ENCODE peak calls at places on chromosomes 1 and 21, in four cellular contexts. X, E, C and A are unnamed samples.

GRCh38 chr1:45340816-45341215 is 576 bp upstream of the MUTYH start:
- DNase-seq in X (peak; percentile 17), E (no peak), C (peak; percentile 43), A (peak; percentile 38)

GRCh38 chr1:41351262-41352151 is 9.7 kb upstream of the FOXO6 start:
- DNase-seq in X (no peak), E (no peak), C (no peak), A (no peak)

GRCh38 chr1:176717052-176717754 is 254.2 kb downstream of the PAPPA2 start:
- DNase-seq in X (no peak), E (no peak), C (no peak), A (no peak)

GRCh38 chr1:237111807-237112206 is 69.8 kb downstream of the RYR2 start:
- DNase-seq in X (no peak), E (no peak), C (no peak), A (peak; percentile 46)

GRCh38 chr1:198122693-198123092 is 34.1 kb upstream of the NEK7 start:
- DNase-seq in X (peak; percentile 43), E (no peak), C (no peak), A (no peak)

GRCh38 chr21:34029724-34030528 is 43.5 kb upstream of the MRPS6 start:
- DNase-seq in X (peak; percentile 92), E (no peak), C (peak; percentile 64), A (peak; percentile 67)

GRCh38 chr1:160709715-160710114 is 1.9 kb downstream of the CD48 start:
- DNase-seq in X (no peak), E (no peak), C (no peak), A (no peak)

GRCh38 chr1:34740161-34740875 is 14.5 kb upstream of the GJB5 start:
- DNase-seq in X (peak; percentile 22), E (no peak), C (no peak), A (peak; percentile 82)

GRCh38 chr1:155974208-155975165 is 3.9 kb downstream of the ARHGEF2 start:
- DNase-seq in X (no peak), E (no peak), C (no peak), A (peak; percentile 63)

GRCh38 chr21:37098756-37099155 is 25.7 kb downstream of the TTC3 start:
- DNase-seq in X (no peak), E (no peak), C (no peak), A (no peak)

GRCh38 chr1:11746795-11747487 is 11.0 kb downstream of the AGTRAP start:
- DNase-seq in X (no peak), E (no peak), C (no peak), A (peak; percentile 48)

GRCh38 chr1:3423896-3424610 is 30.4 kb upstream of the ARHGEF16 start:
- DNase-seq in X (no peak), E (no peak), C (no peak), A (no peak)

GRCh38 chr1:159880435-159880834 is 18.0 kb upstream of the VSIG8 start:
- DNase-seq in X (peak; percentile 7), E (no peak), C (no peak), A (no peak)

GRCh38 chr1:63807063-63807462 is 33.2 kb downstream of the ROR1 start:
- DNase-seq in X (no peak), E (no peak), C (no peak), A (no peak)

GRCh38 chr1:227728892-227729143 is 6.3 kb downstream of the JMJD4 start:
- DNase-seq in X (no peak), E (no peak), C (no peak), A (no peak)

GRCh38 chr1:69506310-69506709 is 61.4 kb upstream of the LRRC7 start:
- DNase-seq in X (no peak), E (no peak), C (no peak), A (no peak)

GRCh38 chr1:24275510-24275909 is 43.6 kb upstream of the GRHL3 start:
- DNase-seq in X (peak; percentile 83), E (no peak), C (no peak), A (no peak)

GRCh38 chr1:234963904-234964702 is 164.5 kb downstream of the TOMM20 start:
- DNase-seq in X (no peak), E (no peak), C (no peak), A (no peak)

GRCh38 chr1:234962340-234962989 is 166.2 kb downstream of the TOMM20 start:
- DNase-seq in X (peak; percentile 99), E (no peak), C (no peak), A (no peak)

GRCh38 chr1:234963180-234963903 is 165.3 kb downstream of the TOMM20 start:
- DNase-seq in X (peak; percentile 93), E (no peak), C (no peak), A (no peak)

GRCh38 chr1:234960722-234961467 is 167.7 kb downstream of the TOMM20 start:
- DNase-seq in X (peak; percentile 85), E (no peak), C (no peak), A (no peak)

GRCh38 chr1:234961468-234962339 is 166.9 kb downstream of the TOMM20 start:
- DNase-seq in X (peak; percentile 95), E (no peak), C (no peak), A (no peak)
- H3K4me3 ChIP-seq in X (no peak overlapping the region), E (peak overlapping the region; percentile 47), C (no peak overlapping the region), A (no peak overlapping the region)

GRCh38 chr1:25562928-25563283 is 19.5 kb downstream of the LDLRAP1 start:
- DNase-seq in X (no peak), E (no peak), C (no peak), A (no peak)
- H3K4me3 ChIP-seq in X (no peak overlapping the region), E (no peak overlapping the region), C (no peak overlapping the region), A (no peak overlapping the region)

GRCh38 chr1:65791396-65791795 is 1.3 kb upstream of the PDE4B start:
- DNase-seq in X (peak; percentile 60), E (no peak), C (no peak), A (no peak)
- H3K4me3 ChIP-seq in X (no peak overlapping the region), E (no peak overlapping the region), C (no peak overlapping the region), A (no peak overlapping the region)

DNA sequence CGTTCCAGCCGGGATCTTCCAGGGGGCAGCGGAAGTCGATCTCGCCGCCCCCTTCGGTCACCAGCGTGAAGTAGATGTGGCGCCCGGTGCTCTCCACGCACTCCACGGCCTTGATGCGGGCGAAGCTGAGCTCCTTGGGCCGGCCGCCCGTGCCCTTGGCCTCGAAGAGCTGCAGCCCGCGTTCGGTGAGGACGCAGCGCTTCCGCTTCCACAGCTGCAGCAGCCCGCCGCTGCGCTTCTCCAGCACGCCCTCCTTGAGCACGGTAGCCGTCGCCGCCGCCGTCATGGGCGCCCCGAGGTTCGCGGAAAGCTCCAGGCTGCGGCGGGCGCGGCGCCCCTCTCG is 516 bp downstream of the PHLDA3 start:
- DNase-seq in X (peak; percentile 50), E (no peak), C (peak; percentile 60), A (peak; percentile 79)
- H3K4me3 ChIP-seq in X (peak overlapping the region; percentile 56), E (peak overlapping the region; percentile 83), C (peak overlapping the region; percentile 76), A (peak overlapping the region; percentile 67)

GRCh38 chr1:60088620-60089155 is 15.1 kb upstream of the C1orf87 start:
- DNase-seq in X (no peak), E (no peak), C (peak; percentile 19), A (no peak)
- H3K4me3 ChIP-seq in X (no peak overlapping the region), E (no peak overlapping the region), C (no peak overlapping the region), A (no peak overlapping the region)

GRCh38 chr1:242690849-242691602 is 166.5 kb upstream of the PLD5 start:
- DNase-seq in X (no peak), E (no peak), C (no peak), A (no peak)
- H3K4me3 ChIP-seq in X (no peak overlapping the region), E (no peak overlapping the region), C (no peak overlapping the region), A (no peak overlapping the region)

GRCh38 chr1:186923434-186923833 is 94.7 kb downstream of the PLA2G4A start:
- DNase-seq in X (no peak), E (no peak), C (peak; percentile 17), A (no peak)
- H3K4me3 ChIP-seq in X (no peak overlapping the region), E (no peak overlapping the region), C (no peak overlapping the region), A (no peak overlapping the region)

DNA sequence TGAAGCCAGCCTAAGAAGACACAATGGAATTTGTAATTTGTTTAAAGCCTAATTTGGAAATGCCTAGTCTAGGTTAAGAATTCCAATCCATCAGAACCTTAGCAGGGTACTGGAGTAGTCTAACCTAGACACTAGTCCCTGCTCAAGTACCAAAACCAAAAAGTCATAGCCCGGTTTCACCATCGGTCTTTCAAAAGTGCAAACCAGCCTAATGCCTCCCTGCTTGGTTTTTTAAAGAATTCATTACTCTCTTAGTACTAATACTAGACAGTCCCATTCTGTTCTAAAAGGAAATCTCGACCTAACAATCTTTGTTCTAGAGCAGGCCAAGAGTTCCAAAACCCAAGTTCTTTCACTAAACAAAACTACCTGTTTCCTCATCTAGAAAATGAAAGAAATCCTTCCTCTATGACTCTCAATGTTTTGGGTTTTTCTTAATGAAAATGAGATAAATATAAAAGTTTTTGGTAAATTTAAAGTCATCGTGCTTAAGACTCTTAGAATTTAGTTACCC is 2.6 kb downstream of the PUM1 start:
- DNase-seq in X (no peak), E (no peak), C (no peak), A (no peak)
- H3K4me3 ChIP-seq in X (peak overlapping the region; percentile 75), E (peak overlapping the region; percentile 87), C (peak overlapping the region; percentile 69), A (no peak overlapping the region)